ENCODE peak calls at places on chromosomes 6 and 20, in eight cellular contexts. D, B, C, N, W, Q, L and T are unnamed samples.

GRCh38 chr6:41789390-41789724 is 1.9 kb downstream of the TOMM6 start:
- DNase-seq in D (no peak), B (no peak), C (no peak), N (no peak), W (no peak), Q (no peak), L (no peak), T (no peak)

GRCh38 chr6:136501514-136501913 is 48.7 kb downstream of the MAP7 start:
- DNase-seq in D (no peak), B (no peak), C (no peak), N (no peak), W (no peak), Q (no peak), L (no peak), T (no peak)

GRCh38 chr20:23160536-23161243 is 74.6 kb upstream of the CD93 start:
- DNase-seq in D (no peak), B (no peak), C (no peak), N (no peak), W (peak), Q (no peak), L (no peak), T (no peak)

GRCh38 chr6:114092943-114093342 is 122.0 kb upstream of the HDAC2 start:
- DNase-seq in D (no peak), B (no peak), C (no peak), N (no peak), W (no peak), Q (no peak), L (no peak), T (no peak)

GRCh38 chr6:148192310-148192709 is 150.3 kb upstream of the SASH1 start:
- DNase-seq in D (no peak), B (peak), C (peak), N (no peak), W (no peak), Q (peak), L (no peak), T (peak)

GRCh38 chr6:70474751-70475150 is 61.4 kb downstream of the FAM135A start:
- DNase-seq in D (no peak), B (no peak), C (peak), N (no peak), W (no peak), Q (peak), L (no peak), T (no peak)

GRCh38 chr20:24608926-24609667 is 139.7 kb downstream of the SYNDIG1 start:
- DNase-seq in D (no peak), B (no peak), C (no peak), N (no peak), W (no peak), Q (no peak), L (no peak), T (no peak)

GRCh38 chr6:1494671-1495070 is 105.3 kb downstream of the FOXF2 start:
- DNase-seq in D (no peak), B (no peak), C (no peak), N (no peak), W (no peak), Q (no peak), L (no peak), T (no peak)

GRCh38 chr20:46590453-46590852 is 40.0 kb upstream of the OCSTAMP start:
- DNase-seq in D (no peak), B (no peak), C (no peak), N (no peak), W (no peak), Q (no peak), L (no peak), T (no peak)

GRCh38 chr6:18339599-18339998 is 47.6 kb upstream of the RNF144B start:
- DNase-seq in D (no peak), B (no peak), C (no peak), N (no peak), W (no peak), Q (no peak), L (no peak), T (no peak)

GRCh38 chr20:31661625-31662371 is 24.1 kb downstream of the COX4I2 start:
- DNase-seq in D (peak), B (peak), C (peak), N (peak), W (peak), Q (peak), L (peak), T (no peak)

GRCh38 chr20:62749851-62750445 is 41.3 kb downstream of the NTSR1 start:
- DNase-seq in D (no peak), B (no peak), C (no peak), N (no peak), W (no peak), Q (no peak), L (no peak), T (no peak)

GRCh38 chr6:112245511-112246203 is 8.7 kb downstream of the LAMA4 start:
- DNase-seq in D (no peak), B (no peak), C (peak), N (no peak), W (no peak), Q (no peak), L (no peak), T (peak)

GRCh38 chr20:38628580-38629470 is 27.2 kb downstream of the ARHGAP40 start:
- DNase-seq in D (no peak), B (no peak), C (no peak), N (no peak), W (no peak), Q (no peak), L (no peak), T (no peak)

GRCh38 chr20:13183005-13183404 is 38.1 kb upstream of the ISM1 start:
- DNase-seq in D (no peak), B (no peak), C (peak), N (no peak), W (no peak), Q (no peak), L (no peak), T (no peak)

GRCh38 chr20:52049001-52049731 is 142.4 kb downstream of the ZFP64 start:
- DNase-seq in D (no peak), B (no peak), C (peak), N (no peak), W (no peak), Q (peak), L (peak), T (no peak)

GRCh38 chr20:47764154-47764734 is 21.0 kb downstream of the SULF2 start:
- DNase-seq in D (no peak), B (no peak), C (no peak), N (no peak), W (no peak), Q (no peak), L (no peak), T (no peak)

GRCh38 chr6:96478695-96479094 is 42.9 kb upstream of the UFL1 start:
- DNase-seq in D (no peak), B (no peak), C (no peak), N (no peak), W (no peak), Q (no peak), L (no peak), T (no peak)

GRCh38 chr20:61644387-61645076 is 392.5 kb downstream of the CDH4 start:
- DNase-seq in D (no peak), B (no peak), C (no peak), N (no peak), W (no peak), Q (no peak), L (no peak), T (no peak)

GRCh38 chr6:131597448-131597847 is 24.4 kb downstream of the ARG1 start:
- DNase-seq in D (no peak), B (no peak), C (no peak), N (no peak), W (no peak), Q (no peak), L (no peak), T (no peak)

GRCh38 chr6:161073940-161074339 is 82.4 kb downstream of the MAP3K4 start:
- DNase-seq in D (no peak), B (no peak), C (no peak), N (no peak), W (no peak), Q (no peak), L (no peak), T (no peak)

GRCh38 chr6:154229796-154230195 is 126.8 kb downstream of the IPCEF1 start:
- DNase-seq in D (no peak), B (no peak), C (no peak), N (no peak), W (no peak), Q (no peak), L (no peak), T (no peak)

GRCh38 chr20:48845000-48845399 is 17.2 kb upstream of the PREX1 start:
- DNase-seq in D (no peak), B (no peak), C (no peak), N (no peak), W (no peak), Q (no peak), L (no peak), T (no peak)

GRCh38 chr6:30885999-30886896 is 1.9 kb downstream of the DDR1 start:
- DNase-seq in D (no peak), B (peak), C (peak), N (peak), W (peak), Q (peak), L (peak), T (peak)

GRCh38 chr6:139370707-139371345 is 3.6 kb downstream of the CITED2 start:
- DNase-seq in D (no peak), B (no peak), C (no peak), N (no peak), W (no peak), Q (no peak), L (no peak), T (no peak)
- H3K4me3 ChIP-seq in D (peak), B (peak), C (no peak), N (peak), W (no peak), Q (peak), L (peak), T (peak)

DNA sequence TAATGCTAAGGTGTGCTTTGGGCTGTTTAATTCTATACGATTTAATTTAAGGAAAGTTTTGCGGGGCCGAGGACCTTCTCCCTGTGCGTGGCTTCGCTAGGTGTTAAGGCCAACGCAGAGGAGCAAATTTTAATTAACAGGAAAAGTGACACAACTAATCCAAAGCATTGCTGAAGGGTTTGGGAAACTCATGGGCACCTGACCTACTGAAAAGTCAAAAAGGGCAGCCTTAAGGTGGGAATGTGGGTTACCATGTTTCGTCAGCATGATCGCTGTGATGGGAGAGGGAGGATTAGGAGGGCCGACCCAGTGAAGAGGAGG is 415 bp upstream of the CUL9 start:
- DNase-seq in D (no peak), B (no peak), C (no peak), N (no peak), W (no peak), Q (no peak), L (no peak), T (no peak)
- H3K27ac ChIP-seq in D (peak), B (peak), C (peak), N (peak), W (peak), Q (peak), L (peak), T (peak)

GRCh38 chr6:138541793-138542481 is 42.6 kb upstream of the NHSL1 start:
- DNase-seq in D (no peak), B (no peak), C (peak), N (no peak), W (no peak), Q (no peak), L (no peak), T (no peak)

GRCh38 chr6:138543648-138544047 is 44.4 kb upstream of the NHSL1 start:
- DNase-seq in D (no peak), B (no peak), C (no peak), N (no peak), W (no peak), Q (no peak), L (no peak), T (no peak)

GRCh38 chr6:138544521-138544920 is 45.2 kb upstream of the NHSL1 start:
- DNase-seq in D (no peak), B (no peak), C (peak), N (no peak), W (no peak), Q (no peak), L (no peak), T (no peak)

GRCh38 chr6:138546733-138547185 is 47.5 kb upstream of the NHSL1 start:
- DNase-seq in D (no peak), B (no peak), C (no peak), N (no peak), W (no peak), Q (peak), L (no peak), T (no peak)

DNA sequence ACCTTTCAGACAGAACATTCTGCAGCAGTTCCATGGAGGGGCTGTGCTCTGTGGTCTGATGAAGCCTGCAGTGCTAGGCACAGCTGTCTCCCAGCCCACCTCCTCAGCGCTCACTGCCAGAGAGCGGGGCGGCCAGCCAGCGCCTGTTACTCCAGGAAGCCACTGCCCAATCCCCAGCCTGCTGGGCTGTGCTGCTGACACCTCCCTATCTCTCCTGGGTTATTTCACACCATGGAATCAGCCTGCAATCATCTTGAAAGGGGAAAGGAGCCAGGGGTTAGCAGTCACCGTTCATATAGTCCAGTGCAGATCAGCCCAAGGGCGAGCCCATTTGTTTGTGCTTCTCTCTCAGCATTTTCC is 46.3 kb upstream of the NHSL1 start:
- DNase-seq in D (peak), B (peak), C (peak), N (peak), W (peak), Q (peak), L (peak), T (no peak)
- H3K4me3 ChIP-seq in D (peak), B (peak), C (peak), N (peak), W (peak), Q (peak), L (no peak), T (peak)

GRCh38 chr6:142773324-142773723 is 171.7 kb downstream of the HIVEP2 start:
- DNase-seq in D (no peak), B (no peak), C (no peak), N (no peak), W (no peak), Q (no peak), L (no peak), T (no peak)
- H3K27ac ChIP-seq in D (no peak), B (no peak), C (no peak), N (no peak), W (no peak), Q (no peak), L (no peak), T (no peak)

GRCh38 chr6:36336779-36337194 is at the start of gene BNIP5:
- DNase-seq in D (no peak), B (no peak), C (no peak), N (no peak), W (peak), Q (no peak), L (no peak), T (no peak)
- H3K4me3 ChIP-seq in D (no peak), B (no peak), C (no peak), N (no peak), W (peak), Q (no peak), L (no peak), T (no peak)

DNA sequence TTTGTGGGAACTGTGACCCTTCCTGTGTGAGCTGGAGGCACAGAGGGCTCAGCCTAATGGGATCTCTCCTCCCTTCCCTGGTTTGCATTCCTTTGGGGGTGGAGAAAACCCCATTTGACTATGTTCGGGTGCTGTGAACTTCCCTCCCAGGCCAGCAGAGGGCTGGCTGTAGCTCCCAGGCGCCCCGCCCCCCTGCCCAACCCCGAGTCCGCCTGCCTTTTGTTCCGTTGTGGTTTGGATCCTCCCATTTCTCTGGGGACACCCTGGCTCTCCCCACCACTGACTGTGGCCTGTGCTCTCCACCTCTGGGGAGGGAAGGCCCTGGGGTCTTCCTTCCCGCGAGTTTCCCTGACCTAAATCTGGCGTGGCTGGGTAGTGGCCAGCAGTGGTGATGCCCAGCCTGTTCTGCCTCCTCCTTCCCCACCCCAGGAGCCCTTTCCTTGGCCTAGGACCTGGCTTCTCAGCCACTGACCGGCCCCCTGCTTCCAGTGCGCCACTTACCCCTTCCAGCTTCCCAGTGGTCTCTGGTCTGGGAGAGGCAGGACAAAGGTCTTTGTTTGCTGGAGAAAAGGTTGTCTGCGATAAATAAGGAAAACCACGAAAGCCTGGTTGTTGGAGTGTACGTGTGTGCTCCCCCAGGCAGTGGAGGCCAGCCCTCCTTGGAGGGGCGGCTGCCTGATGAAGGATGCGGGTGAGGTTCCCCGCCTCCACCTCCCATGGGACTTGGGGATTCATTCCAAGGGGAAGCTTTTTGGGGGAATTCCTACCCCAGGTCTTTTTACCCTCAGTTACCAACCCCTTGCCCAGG is 5.0 kb downstream of the VEGFA start:
- DNase-seq in D (peak), B (peak), C (peak), N (peak), W (peak), Q (peak), L (peak), T (no peak)
- H3K27ac ChIP-seq in D (peak), B (peak), C (no peak), N (no peak), W (peak), Q (no peak), L (peak), T (peak)

GRCh38 chr20:54065601-54066038 is 4.8 kb downstream of the BCAS1 start:
- DNase-seq in D (no peak), B (no peak), C (no peak), N (no peak), W (peak), Q (no peak), L (no peak), T (no peak)
- H3K4me3 ChIP-seq in D (no peak), B (no peak), C (no peak), N (no peak), W (no peak), Q (no peak), L (no peak), T (no peak)